ENCODE peak calls at places on chromosomes 1 and 21, in six cellular contexts. One of them, this sample, is unnamed.

GRCh38 chr1:19981507-19982312 is 2.3 kb upstream of the PLA2G2A start:
- DNase-seq in HL-60: no peak
- DNase-seq in Daoy: no peak
- DNase-seq in T-helper 9 cell: no peak
- DNase-seq in nephron progenitor cell: no peak
- DNase-seq in ACHN: no peak
- DNase-seq in this sample: no peak

GRCh38 chr1:5810553-5811270 is 181.5 kb downstream of the NPHP4 start:
- DNase-seq in ACHN: no peak
- DNase-seq in Daoy: no peak
- DNase-seq in HL-60: no peak
- DNase-seq in T-helper 9 cell: no peak
- DNase-seq in nephron progenitor cell: no peak
- DNase-seq in this sample: no peak

GRCh38 chr1:112938188-112938587 is 17.8 kb downstream of the SLC16A1 start:
- DNase-seq in nephron progenitor cell: no peak
- DNase-seq in T-helper 9 cell: no peak
- DNase-seq in Daoy: no peak
- DNase-seq in HL-60: no peak
- DNase-seq in ACHN: no peak
- DNase-seq in this sample: no peak

GRCh38 chr1:23083714-23084480 is 64.6 kb downstream of the KDM1A start:
- DNase-seq in Daoy: no peak
- DNase-seq in HL-60: no peak
- DNase-seq in ACHN: no peak
- DNase-seq in T-helper 9 cell: no peak
- DNase-seq in nephron progenitor cell: no peak
- DNase-seq in this sample: no peak

GRCh38 chr21:41743321-41744027 is 23.4 kb downstream of the RIPK4 start:
- DNase-seq in T-helper 9 cell: no peak
- DNase-seq in HL-60: no peak
- DNase-seq in nephron progenitor cell: no peak
- DNase-seq in ACHN: no peak
- DNase-seq in Daoy: no peak
- DNase-seq in this sample: no peak

GRCh38 chr1:10835423-10836421 is 39.3 kb upstream of the CASZ1 start:
- DNase-seq in nephron progenitor cell: peak; percentile 91
- DNase-seq in Daoy: peak; percentile 83
- DNase-seq in ACHN: no peak
- DNase-seq in T-helper 9 cell: no peak
- DNase-seq in HL-60: no peak
- DNase-seq in this sample: peak; percentile 62

GRCh38 chr1:150563340-150564038 is 14.3 kb downstream of the ADAMTSL4 start:
- DNase-seq in nephron progenitor cell: no peak
- DNase-seq in ACHN: peak; percentile 63
- DNase-seq in T-helper 9 cell: no peak
- DNase-seq in HL-60: no peak
- DNase-seq in Daoy: peak; percentile 60
- DNase-seq in this sample: peak; percentile 50

GRCh38 chr1:57826535-57826934 is 402.7 kb upstream of the DAB1 start:
- DNase-seq in Daoy: no peak
- DNase-seq in T-helper 9 cell: no peak
- DNase-seq in nephron progenitor cell: no peak
- DNase-seq in ACHN: no peak
- DNase-seq in HL-60: no peak
- DNase-seq in this sample: no peak

GRCh38 chr1:235911876-235912275 is 45.2 kb upstream of the LYST start:
- DNase-seq in Daoy: peak; percentile 27
- DNase-seq in T-helper 9 cell: no peak
- DNase-seq in ACHN: no peak
- DNase-seq in nephron progenitor cell: no peak
- DNase-seq in HL-60: no peak
- DNase-seq in this sample: no peak

GRCh38 chr1:15489052-15489736 is 13.3 kb downstream of the CELA2B start:
- DNase-seq in HL-60: no peak
- DNase-seq in Daoy: no peak
- DNase-seq in ACHN: no peak
- DNase-seq in nephron progenitor cell: no peak
- DNase-seq in T-helper 9 cell: no peak
- DNase-seq in this sample: no peak

This sample was measured in PC-9.